ENCODE peak calls at places on chromosomes 7 and 10, in five cellular contexts. M is CD8-positive, alpha-beta memory T cell; I is neural progenitor cell; V is AG04450; E is pancreas. J is an unnamed sample. For H3K9me3, the result is how much of the 10 kb centered on the place peaks cover.

GRCh38 chr7:25656581-25657026 is 428.3 kb upstream of the NPVF start:
- DNase-seq in I (no peak), V (no peak), M (no peak), E (no peak), J (no peak)

GRCh38 chr7:66258409-66258808 is 53.3 kb downstream of the TPST1 start:
- DNase-seq in E (no peak), I (peak), V (no peak), M (no peak), J (no peak)

GRCh38 chr10:12394236-12395033 is 45.1 kb downstream of the CAMK1D start:
- DNase-seq in V (no peak), E (no peak), M (no peak), I (no peak), J (no peak)

GRCh38 chr7:116672596-116673503 is 854 bp downstream of the MET start:
- DNase-seq in I (peak), M (no peak), V (no peak), E (peak), J (no peak)

GRCh38 chr7:101767544-101767943 is 49.9 kb upstream of the CUX1 start:
- DNase-seq in M (no peak), V (no peak), I (no peak), E (no peak), J (no peak)

GRCh38 chr10:127899766-127900382 is 7.0 kb upstream of the PTPRE start:
- DNase-seq in V (no peak), M (no peak), E (no peak), I (no peak), J (no peak)

GRCh38 chr7:25949672-25950487 is 202.1 kb upstream of the NFE2L3 start:
- DNase-seq in E (peak), I (peak), V (no peak), M (no peak), J (no peak)

GRCh38 chr7:6443372-6443941 is 4.3 kb downstream of the DAGLB start:
- DNase-seq in V (peak), E (no peak), I (no peak), M (no peak), J (no peak)

GRCh38 chr7:120825576-120825975 is 32.4 kb downstream of the TSPAN12 start:
- DNase-seq in V (no peak), E (no peak), M (no peak), I (no peak), J (no peak)

GRCh38 chr10:98414932-98415709 is at the start of gene PYROXD2:
- DNase-seq in M (no peak), E (peak), V (peak), I (peak), J (peak)

GRCh38 chr10:8640878-8641277 is 586.4 kb downstream of the GATA3 start:
- DNase-seq in V (no peak), I (no peak), M (no peak), E (no peak), J (no peak)

GRCh38 chr7:151819826-151820225 is 57.1 kb downstream of the PRKAG2 start:
- DNase-seq in M (no peak), E (peak), I (no peak), V (no peak), J (no peak)

GRCh38 chr10:67697646-67698245 is 1.8 kb upstream of the CTNNA3 start:
- DNase-seq in E (no peak), V (peak), I (peak), M (no peak), J (no peak)

GRCh38 chr10:123009105-123009805 is 449 bp downstream of the ACADSB start:
- DNase-seq in I (peak), V (no peak), E (peak), M (no peak), J (peak)

GRCh38 chr7:28986723-28987122 is 28.6 kb upstream of the TRIL start:
- DNase-seq in I (no peak), M (no peak), E (no peak), V (peak), J (no peak)

GRCh38 chr10:81865581-81865980 is 9.4 kb upstream of the NRG3 start:
- DNase-seq in E (no peak), V (no peak), I (peak), M (no peak), J (no peak)

GRCh38 chr10:81863771-81864170 is 11.2 kb upstream of the NRG3 start:
- DNase-seq in I (no peak), M (no peak), V (no peak), E (no peak), J (no peak)

GRCh38 chr10:81862596-81862995 is 12.4 kb upstream of the NRG3 start:
- DNase-seq in M (no peak), E (no peak), I (no peak), V (no peak), J (no peak)

GRCh38 chr10:81870472-81870871 is 4.5 kb upstream of the NRG3 start:
- DNase-seq in M (no peak), I (no peak), V (no peak), E (no peak), J (no peak)

GRCh38 chr10:81866753-81867152 is 8.2 kb upstream of the NRG3 start:
- DNase-seq in I (no peak), M (no peak), V (no peak), E (no peak), J (no peak)
- H3K9me3 ChIP-seq in I (under half), M (under half), V (under half), E (under half), J (under half)

DNA sequence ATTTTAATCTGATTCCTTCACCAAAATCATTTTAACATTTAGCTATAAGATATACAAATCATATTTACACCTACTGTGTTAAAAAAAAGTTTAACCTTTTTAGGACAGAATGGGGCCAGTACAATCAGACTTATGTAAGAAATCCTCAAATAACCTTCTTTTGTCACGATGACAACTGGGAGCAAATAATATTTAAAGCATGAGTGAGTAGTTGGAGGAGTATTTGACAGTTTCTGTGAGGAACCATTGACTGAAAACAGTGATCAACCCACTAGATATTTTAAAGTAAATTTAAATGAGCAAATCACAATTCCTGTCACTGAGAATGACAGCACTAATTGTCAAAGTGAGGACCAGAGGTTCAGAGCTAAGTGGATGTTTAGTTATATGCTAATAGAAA is 289.1 kb downstream of the CNTNAP2 start:
- DNase-seq in E (no peak), M (no peak), I (no peak), V (no peak), J (no peak)
- H3K9me3 ChIP-seq in E (under half), M (under half), I (under half), V (under half), J (under half)

GRCh38 chr7:111796671-111797070 is 234.4 kb upstream of the IMMP2L start:
- DNase-seq in V (no peak), I (no peak), E (no peak), M (no peak), J (no peak)
- H3K9me3 ChIP-seq in V (under half), I (under half), E (under half), M (under half), J (under half)

DNA sequence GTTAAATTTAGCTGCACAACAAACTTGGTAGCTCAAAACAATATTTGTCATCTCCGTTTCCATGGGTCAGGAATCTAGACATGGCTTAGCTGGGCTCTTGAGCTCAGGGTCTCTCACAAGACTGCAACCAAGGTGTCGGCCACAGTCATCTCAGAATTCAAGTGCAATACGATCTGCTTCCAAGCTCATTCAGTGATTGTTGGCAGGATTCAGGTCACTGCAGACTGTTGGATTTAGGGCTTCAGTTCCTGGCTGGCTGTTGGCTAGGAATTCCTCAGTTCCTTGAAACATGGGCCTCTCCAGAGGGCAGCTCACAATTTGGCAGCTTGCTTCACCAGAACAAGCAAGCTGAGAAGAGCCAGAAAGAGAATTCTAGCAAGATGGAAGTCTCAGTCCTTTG is 17.5 kb upstream of the CHST3 start:
- DNase-seq in I (no peak), V (no peak), M (no peak), E (no peak), J (no peak)
- H3K9me3 ChIP-seq in I (under half), V (under half), M (under half), E (under half), J (under half)